ENCODE peak calls at places on chromosomes 1 and 21, in ten cellular contexts. V, Z, F, Y, U, B, R, C, H and K are unnamed samples.

GRCh38 chr1:56516539-56517252 is 62.7 kb downstream of the PLPP3 start:
- DNase-seq in V (no peak), U (no peak), F (peak; percentile 79), H (no peak), R (no peak), Z (peak; percentile 60), C (peak; percentile 81), B (no peak), Y (no peak), K (no peak)

GRCh38 chr1:218454700-218455282 is 109.7 kb downstream of the TGFB2 start:
- DNase-seq in Z (no peak), U (no peak), H (no peak), C (no peak), B (no peak), Y (no peak), R (no peak), V (no peak), F (no peak), K (no peak)

GRCh38 chr1:93818570-93818959 is 60.4 kb downstream of the DNTTIP2 start:
- DNase-seq in V (no peak), H (no peak), U (no peak), R (no peak), F (no peak), C (no peak), B (no peak), Y (no peak), Z (no peak), K (no peak)

GRCh38 chr1:167083066-167083682 is 7.0 kb downstream of the GPA33 start:
- DNase-seq in V (no peak), R (no peak), B (no peak), H (no peak), Y (no peak), U (no peak), F (no peak), C (no peak), Z (no peak), K (no peak)

GRCh38 chr1:185850366-185850765 is 116.2 kb downstream of the HMCN1 start:
- DNase-seq in Z (peak; percentile 31), Y (no peak), H (no peak), U (no peak), B (no peak), C (no peak), V (no peak), R (no peak), F (peak; percentile 35), K (no peak)

GRCh38 chr1:27618341-27619067 is 14.6 kb upstream of the AHDC1 start:
- DNase-seq in H (no peak), C (no peak), R (peak; percentile 65), F (no peak), U (no peak), B (no peak), Y (no peak), V (no peak), Z (no peak), K (no peak)

GRCh38 chr21:32099812-32100416 is 178.9 kb downstream of the MIS18A start:
- DNase-seq in H (no peak), Y (no peak), C (no peak), Z (peak; percentile 39), R (no peak), B (no peak), V (no peak), F (no peak), U (no peak), K (no peak)

GRCh38 chr1:163076981-163077761 is 8.0 kb downstream of the RGS4 start:
- DNase-seq in V (no peak), F (no peak), H (no peak), B (no peak), U (no peak), Z (no peak), C (no peak), R (no peak), Y (no peak), K (no peak)

GRCh38 chr1:7561936-7562728 is 209.0 kb upstream of the VAMP3 start:
- DNase-seq in Z (no peak), Y (peak; percentile 35), H (no peak), B (peak; percentile 28), C (no peak), F (no peak), R (no peak), U (peak; percentile 7), V (no peak), K (peak; percentile 55)

GRCh38 chr1:7561331-7561921 is 209.7 kb upstream of the VAMP3 start:
- DNase-seq in F (no peak), Y (peak; percentile 63), B (peak; percentile 39), U (no peak), Z (peak; percentile 89), V (no peak), H (no peak), R (no peak), C (no peak), K (peak; percentile 63)

GRCh38 chr1:7565099-7565750 is 205.9 kb upstream of the VAMP3 start:
- DNase-seq in Y (peak; percentile 55), C (no peak), V (no peak), U (peak; percentile 10), F (no peak), H (no peak), R (no peak), Z (no peak), B (peak; percentile 31), K (peak; percentile 50)

GRCh38 chr1:7564097-7564496 is 207.0 kb upstream of the VAMP3 start:
- DNase-seq in V (no peak), H (no peak), U (peak; percentile 17), B (peak; percentile 21), Y (peak; percentile 35), C (no peak), F (no peak), R (no peak), Z (no peak), K (no peak)

DNA sequence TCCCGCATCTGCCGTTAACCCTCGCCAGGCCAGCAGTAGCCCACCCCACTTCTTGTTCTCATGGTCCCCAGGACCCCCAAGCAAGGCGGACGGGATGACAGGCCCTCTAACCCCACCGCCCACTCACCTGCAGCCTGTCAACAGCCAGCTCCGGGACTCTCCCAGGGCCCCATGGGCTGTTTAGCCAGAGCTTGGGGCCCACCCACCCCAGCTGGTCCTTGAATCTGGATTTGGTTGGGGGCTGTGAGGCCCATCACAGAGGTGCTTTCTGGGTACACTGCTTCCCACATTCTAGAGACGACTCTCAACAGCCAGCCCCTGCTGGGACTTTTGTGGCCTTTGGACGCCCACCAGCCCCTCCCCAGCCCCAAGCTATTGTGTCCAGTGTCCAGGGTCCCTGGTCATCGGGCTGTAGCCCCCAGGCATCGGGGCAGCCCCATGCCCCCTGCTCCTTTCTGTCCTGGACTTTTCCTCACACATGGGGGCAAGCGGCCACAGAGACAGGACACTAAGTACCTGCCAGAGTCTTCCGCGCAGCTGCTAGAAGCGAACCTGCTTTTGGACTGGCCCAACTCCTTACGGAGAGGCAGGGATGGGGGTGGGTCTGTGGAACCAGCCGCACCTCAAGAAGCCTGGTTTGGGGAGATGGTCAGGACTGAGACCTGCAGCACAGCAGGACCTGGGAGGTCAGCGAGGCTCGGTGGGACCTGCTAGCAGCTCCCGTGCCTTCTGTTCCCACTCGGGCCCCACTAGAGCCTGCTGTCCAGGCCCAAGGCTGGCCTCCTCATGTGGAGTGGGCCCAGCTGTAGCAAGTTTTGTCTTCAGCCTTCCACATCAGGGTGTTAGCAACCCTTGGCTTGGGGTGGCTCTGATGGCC is 208.1 kb upstream of the VAMP3 start:
- DNase-seq in R (no peak), C (no peak), V (no peak), F (no peak), Y (peak; percentile 60), H (no peak), B (peak; percentile 34), U (peak; percentile 27), Z (no peak), K (peak; percentile 33)
- H3K27ac ChIP-seq in R (no peak overlapping the region), C (no peak overlapping the region), V (no peak overlapping the region), F (no peak overlapping the region), Y (no peak overlapping the region), H (no peak overlapping the region), B (no peak overlapping the region), U (no peak overlapping the region), Z (no peak overlapping the region), K (no peak overlapping the region)

DNA sequence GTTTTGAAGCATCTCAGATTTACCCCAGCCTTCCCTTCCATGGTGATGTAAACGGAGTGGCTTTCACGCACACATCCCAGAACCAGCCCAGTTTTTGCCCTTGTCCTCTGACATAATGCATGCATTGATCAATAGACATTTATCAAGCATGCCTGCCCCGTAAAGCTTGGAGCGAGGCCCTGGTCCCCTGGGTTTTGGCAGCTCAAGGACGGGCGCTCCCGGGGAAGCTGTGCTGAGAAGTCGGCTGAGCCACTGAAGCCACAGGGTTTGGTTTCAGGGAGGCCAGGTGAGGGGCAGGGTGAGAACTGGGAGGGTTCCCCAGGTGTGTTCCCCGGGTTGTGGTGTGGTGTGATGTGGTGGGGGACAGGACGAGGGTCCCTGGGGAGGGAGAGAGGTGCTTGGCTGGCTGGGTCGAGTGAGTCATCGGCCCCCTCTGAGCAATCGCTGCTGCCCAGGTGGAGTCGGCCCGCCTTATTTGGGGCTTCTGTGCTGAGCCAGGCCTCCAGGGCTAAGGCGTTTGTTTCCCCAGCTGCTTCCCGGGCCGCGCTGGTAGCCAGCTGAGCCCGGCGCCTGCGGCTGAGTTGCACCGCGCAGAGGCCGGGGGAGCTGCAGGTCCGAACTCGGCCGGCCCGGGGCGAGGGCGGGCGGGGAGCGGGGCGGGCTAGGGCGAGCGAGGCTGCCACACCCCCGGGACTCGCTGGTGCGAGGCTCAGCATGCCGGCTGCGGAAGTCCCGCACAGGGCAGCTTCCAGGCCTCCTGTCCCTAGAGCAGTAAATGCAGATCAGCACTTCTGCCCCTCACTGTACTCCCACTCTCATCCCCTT is 23.6 kb downstream of the ATP2B4 start:
- DNase-seq in U (peak; percentile 79), C (peak; percentile 53), V (peak; percentile 59), F (peak; percentile 91), R (peak; percentile 71), Z (peak; percentile 80), H (peak; percentile 71), Y (peak; percentile 92), B (peak; percentile 70), K (peak; percentile 82)
- H3K27ac ChIP-seq in U (peak overlapping the region; percentile 60), C (peak overlapping the region; percentile 54), V (peak overlapping the region; percentile 12), F (peak overlapping the region; percentile 94), R (peak overlapping the region; percentile 78), Z (no peak overlapping the region), H (no peak overlapping the region), Y (peak overlapping the region; percentile 32), B (no peak overlapping the region), K (peak overlapping the region; percentile 11)

GRCh38 chr1:53502641-53503432 is 43.6 kb downstream of the DMRTB1 start:
- DNase-seq in Z (peak; percentile 68), U (no peak), Y (no peak), R (no peak), H (peak; percentile 22), V (no peak), F (no peak), C (no peak), B (peak; percentile 23), K (no peak)

GRCh38 chr1:53501065-53502005 is 42.1 kb downstream of the DMRTB1 start:
- DNase-seq in V (no peak), H (peak; percentile 21), B (peak; percentile 33), C (no peak), R (no peak), Y (no peak), U (no peak), F (no peak), Z (peak; percentile 53), K (no peak)

GRCh38 chr1:53505401-53505800 is 46.2 kb downstream of the DMRTB1 start:
- DNase-seq in C (no peak), H (no peak), Z (no peak), U (no peak), F (no peak), Y (no peak), R (no peak), B (no peak), V (no peak), K (no peak)

GRCh38 chr1:53504901-53505300 is 45.7 kb downstream of the DMRTB1 start:
- DNase-seq in Z (no peak), F (no peak), H (peak; percentile 14), C (no peak), B (peak; percentile 38), U (no peak), R (no peak), V (no peak), Y (no peak), K (no peak)

GRCh38 chr1:53503433-53503925 is 44.3 kb downstream of the DMRTB1 start:
- DNase-seq in Z (no peak), B (peak; percentile 42), C (no peak), V (no peak), F (no peak), H (peak; percentile 25), R (no peak), U (no peak), Y (no peak), K (no peak)
- H3K27ac ChIP-seq in Z (no peak overlapping the region), B (no peak overlapping the region), C (no peak overlapping the region), V (no peak overlapping the region), F (no peak overlapping the region), H (no peak overlapping the region), R (no peak overlapping the region), U (no peak overlapping the region), Y (no peak overlapping the region), K (no peak overlapping the region)

DNA sequence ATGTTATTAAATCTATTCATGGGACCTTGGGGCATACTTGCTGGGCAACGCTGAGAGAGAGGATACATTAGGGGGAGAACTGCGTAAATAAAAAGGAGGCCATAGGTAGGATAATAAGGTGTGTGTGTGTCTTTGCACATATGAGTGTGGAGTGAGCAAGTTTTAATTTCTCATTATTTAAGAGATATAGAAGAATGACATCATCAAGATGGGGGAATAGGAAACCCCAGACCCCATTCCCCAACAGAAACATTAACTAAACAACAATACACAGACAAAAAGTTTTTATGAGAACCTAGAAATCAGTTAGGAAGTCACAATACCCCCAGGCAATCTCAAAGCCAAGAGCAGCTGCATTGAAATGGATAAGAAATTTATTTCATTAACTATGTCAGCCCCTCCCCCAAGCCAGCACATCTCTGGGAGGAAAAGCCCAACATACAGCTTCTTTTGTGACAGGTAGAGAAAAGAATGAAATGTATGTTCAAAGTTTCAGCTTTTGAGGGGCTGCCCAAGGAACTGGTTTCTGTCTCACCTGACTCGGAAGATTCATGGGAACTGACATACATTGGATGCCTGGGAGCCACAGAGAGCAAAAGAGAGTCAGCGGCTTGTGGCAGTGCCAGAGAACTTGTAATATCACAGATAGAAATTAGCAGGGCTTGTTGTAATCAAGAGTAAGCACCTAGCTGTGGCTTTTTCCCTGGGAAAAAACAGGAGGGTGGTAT is 234.3 kb upstream of the NFIA start:
- DNase-seq in H (no peak), Z (peak; percentile 35), U (no peak), Y (no peak), R (no peak), B (no peak), C (no peak), V (no peak), F (no peak), K (no peak)
- H3K27ac ChIP-seq in H (no peak overlapping the region), Z (no peak overlapping the region), U (no peak overlapping the region), Y (no peak overlapping the region), R (no peak overlapping the region), B (no peak overlapping the region), C (no peak overlapping the region), V (no peak overlapping the region), F (no peak overlapping the region), K (no peak overlapping the region)